ENCODE peak calls at places on chromosomes 13 and 19, in eight cellular contexts. N, O, B, A, E, S, Q and M are unnamed samples. For H3K4me1, the result is how much of the 10 kb centered on the place peaks cover.

GRCh38 chr13:109642358-109642757 is 144.0 kb downstream of the IRS2 start:
- DNase-seq in A (no peak), N (no peak), B (no peak), Q (no peak), S (no peak), O (no peak), E (no peak), M (no peak)

GRCh38 chr19:38430931-38431330 is 2.6 kb upstream of the RYR1 start:
- DNase-seq in E (no peak), N (no peak), Q (no peak), A (no peak), B (no peak), O (no peak), S (no peak), M (no peak)

GRCh38 chr19:47028372-47028672 is 8.7 kb downstream of the NPAS1 start:
- DNase-seq in E (no peak), Q (peak), N (no peak), B (no peak), S (no peak), O (no peak), A (no peak), M (no peak)

GRCh38 chr13:113816925-113817859 is 46.7 kb downstream of the GAS6 start:
- DNase-seq in O (peak), A (peak), E (peak), B (peak), S (peak), N (peak), Q (peak), M (peak)

GRCh38 chr13:53783466-53783865 is 754.9 kb downstream of the OLFM4 start:
- DNase-seq in E (no peak), S (no peak), N (no peak), B (no peak), O (no peak), A (no peak), Q (no peak), M (no peak)

GRCh38 chr19:38061294-38061693 is 154.3 kb downstream of the SIPA1L3 start:
- DNase-seq in S (no peak), B (peak), A (no peak), E (no peak), Q (no peak), O (no peak), N (peak), M (no peak)

GRCh38 chr13:103931396-103931795 is 865.2 kb upstream of the SLC10A2 start:
- DNase-seq in E (no peak), O (no peak), Q (no peak), A (no peak), S (no peak), N (no peak), B (no peak), M (no peak)

GRCh38 chr19:3785938-3786824 is at the start of gene MATK:
- DNase-seq in A (no peak), S (no peak), O (no peak), Q (peak), N (no peak), E (no peak), B (no peak), M (no peak)

GRCh38 chr13:114053026-114053425 is 79.2 kb upstream of the C13orf46 start:
- DNase-seq in A (no peak), O (peak), E (no peak), S (no peak), Q (no peak), N (peak), B (peak), M (no peak)

GRCh38 chr13:34462843-34463242 is 479.2 kb upstream of the NBEA start:
- DNase-seq in B (peak), A (no peak), N (peak), O (peak), Q (no peak), E (peak), S (no peak), M (no peak)

GRCh38 chr13:33218020-33218419 is 67.5 kb downstream of the STARD13 start:
- DNase-seq in E (no peak), B (no peak), Q (no peak), S (no peak), O (no peak), A (no peak), N (peak), M (no peak)
- H3K4me1 ChIP-seq in E (half or more), B (under half), Q (under half), S (under half), O (under half), A (under half), N (under half), M (under half)

DNA sequence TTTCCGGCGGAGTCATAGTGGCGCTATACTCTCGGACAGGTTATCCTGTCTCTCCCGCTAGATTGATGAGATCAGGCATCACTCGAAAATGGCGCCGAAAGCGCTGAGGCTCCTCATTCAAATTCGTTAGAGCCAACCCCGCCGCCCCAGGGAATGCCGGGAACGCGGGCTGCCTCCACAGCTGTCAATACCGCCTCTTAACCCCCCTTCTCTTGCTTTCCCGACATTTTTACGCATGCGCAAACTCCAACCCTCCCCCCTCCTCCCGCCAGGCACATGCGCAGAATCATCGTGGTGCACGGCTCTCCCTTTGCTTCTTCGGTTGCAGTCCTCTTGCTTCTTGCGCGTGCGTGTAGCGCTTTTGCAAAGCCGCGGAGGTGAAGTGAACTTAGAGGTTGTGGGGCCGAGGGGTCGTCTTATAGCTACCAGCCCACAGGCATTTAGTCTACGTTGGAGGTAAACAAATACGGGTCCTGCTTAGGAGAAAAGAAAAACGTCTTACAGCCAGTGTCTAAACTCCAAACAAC is 66.7 kb downstream of the KCNRG start:
- DNase-seq in A (peak), O (peak), N (peak), E (peak), S (peak), B (peak), Q (peak), M (peak)
- H3K4me3 ChIP-seq in A (peak), O (peak), N (peak), E (peak), S (peak), B (peak), Q (peak), M (peak)

GRCh38 chr13:33277946-33278345 is 7.6 kb downstream of the STARD13 start:
- DNase-seq in N (no peak), A (peak), B (peak), S (no peak), O (no peak), E (no peak), Q (no peak), M (no peak)

GRCh38 chr13:33275916-33276315 is 9.6 kb downstream of the STARD13 start:
- DNase-seq in S (no peak), Q (no peak), E (no peak), A (no peak), O (no peak), B (no peak), N (peak), M (no peak)

GRCh38 chr13:33277351-33277750 is 8.2 kb downstream of the STARD13 start:
- DNase-seq in N (no peak), S (no peak), A (no peak), O (no peak), B (no peak), E (no peak), Q (no peak), M (no peak)

GRCh38 chr13:33274264-33274663 is 11.3 kb downstream of the STARD13 start:
- DNase-seq in N (no peak), A (no peak), S (no peak), O (no peak), Q (no peak), E (no peak), B (no peak), M (no peak)

GRCh38 chr13:33276581-33276980 is 9.0 kb downstream of the STARD13 start:
- DNase-seq in O (no peak), S (no peak), Q (no peak), E (no peak), A (no peak), B (no peak), N (no peak), M (no peak)
- H3K4me1 ChIP-seq in O (under half), S (under half), Q (under half), E (half or more), A (under half), B (under half), N (under half), M (under half)

DNA sequence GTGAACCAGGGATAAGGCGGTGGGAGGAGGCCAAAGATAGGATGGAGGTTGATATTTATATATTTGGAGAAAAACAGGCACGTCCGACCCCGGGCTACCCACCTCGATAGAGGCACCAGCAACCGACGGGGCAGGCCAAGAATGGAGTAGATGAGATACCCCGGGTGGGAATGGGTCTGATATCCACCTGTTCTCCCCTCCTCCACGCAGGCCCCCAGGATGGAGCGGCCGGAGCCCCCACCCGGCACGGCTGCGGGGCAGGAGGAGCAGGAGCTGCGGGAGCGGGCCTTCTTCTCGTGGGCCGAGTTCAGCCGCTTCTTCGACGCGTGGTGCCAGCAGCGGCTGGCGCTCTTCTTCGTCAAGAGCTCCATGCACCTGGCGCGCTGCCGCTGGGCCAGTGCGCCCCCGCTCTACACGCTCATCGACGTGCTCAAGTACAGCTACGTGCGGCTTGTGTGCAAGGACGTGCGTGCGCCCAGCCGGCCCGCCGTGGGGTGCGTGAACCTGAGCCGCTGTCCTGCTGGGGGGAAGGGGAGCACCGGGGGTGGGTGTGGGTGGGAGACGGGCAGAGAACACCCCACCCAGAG is 1.2 kb downstream of the ZSWIM9 start:
- DNase-seq in S (no peak), Q (no peak), O (peak), B (no peak), E (no peak), A (no peak), N (no peak), M (no peak)
- H3K4me3 ChIP-seq in S (peak), Q (peak), O (no peak), B (peak), E (peak), A (no peak), N (peak), M (peak)

DNA sequence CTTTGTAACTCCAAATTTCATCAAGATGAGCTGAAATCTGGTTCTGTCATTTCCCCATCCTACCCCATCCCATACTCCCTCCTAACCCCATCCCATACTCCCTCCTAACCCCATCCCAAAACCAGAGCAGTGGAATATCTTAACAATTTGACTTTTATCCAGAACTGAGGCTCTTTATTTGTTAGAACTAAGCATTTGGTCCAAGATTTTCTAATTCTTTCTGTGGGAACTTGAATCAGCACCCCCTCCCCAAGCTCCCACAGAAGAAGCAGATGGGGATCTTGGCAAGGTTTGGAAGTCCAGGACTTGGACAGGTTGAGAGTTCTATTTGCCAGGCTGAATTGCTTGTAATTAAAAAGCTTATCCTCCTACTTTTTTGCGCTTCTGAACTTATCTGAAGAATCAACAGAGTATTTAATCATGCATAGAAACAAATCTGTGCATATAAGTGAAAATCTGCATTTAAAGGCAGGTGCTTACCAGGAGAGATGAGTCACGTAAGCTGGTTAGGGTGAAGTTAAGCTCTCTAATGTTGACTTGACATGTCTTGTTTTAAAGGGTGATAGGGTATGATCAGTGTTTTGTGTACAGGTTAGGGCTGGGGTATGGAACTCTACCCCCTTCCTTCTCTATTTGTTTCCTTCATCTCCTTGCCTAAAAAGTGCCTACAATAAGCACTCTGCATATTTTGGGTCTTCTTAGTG is 111.2 kb downstream of the COG6 start:
- DNase-seq in S (no peak), O (no peak), E (no peak), B (no peak), N (no peak), A (no peak), Q (no peak), M (no peak)
- H3K4me1 ChIP-seq in S (under half), O (under half), E (under half), B (under half), N (under half), A (under half), Q (under half), M (under half)

GRCh38 chr13:25762288-25762687 is 289.5 kb downstream of the SHISA2 start:
- DNase-seq in B (no peak), O (no peak), N (no peak), E (no peak), Q (no peak), S (no peak), A (no peak), M (no peak)
- H3K4me3 ChIP-seq in B (no peak), O (no peak), N (no peak), E (no peak), Q (no peak), S (no peak), A (no peak), M (no peak)

GRCh38 chr19:2495130-2495641 is 19.3 kb downstream of the GADD45B start:
- DNase-seq in B (peak), E (peak), S (peak), N (peak), Q (peak), A (peak), O (peak), M (peak)

GRCh38 chr19:2494447-2495129 is 18.7 kb downstream of the GADD45B start:
- DNase-seq in E (peak), B (peak), O (peak), Q (peak), A (peak), S (peak), N (peak), M (peak)

GRCh38 chr19:2500157-2500556 is 24.2 kb downstream of the GADD45B start:
- DNase-seq in Q (no peak), B (no peak), N (no peak), O (no peak), E (no peak), A (no peak), S (no peak), M (no peak)

GRCh38 chr19:2495651-2496316 is 19.9 kb downstream of the GADD45B start:
- DNase-seq in S (peak), O (peak), A (no peak), N (no peak), Q (no peak), E (no peak), B (peak), M (no peak)

DNA sequence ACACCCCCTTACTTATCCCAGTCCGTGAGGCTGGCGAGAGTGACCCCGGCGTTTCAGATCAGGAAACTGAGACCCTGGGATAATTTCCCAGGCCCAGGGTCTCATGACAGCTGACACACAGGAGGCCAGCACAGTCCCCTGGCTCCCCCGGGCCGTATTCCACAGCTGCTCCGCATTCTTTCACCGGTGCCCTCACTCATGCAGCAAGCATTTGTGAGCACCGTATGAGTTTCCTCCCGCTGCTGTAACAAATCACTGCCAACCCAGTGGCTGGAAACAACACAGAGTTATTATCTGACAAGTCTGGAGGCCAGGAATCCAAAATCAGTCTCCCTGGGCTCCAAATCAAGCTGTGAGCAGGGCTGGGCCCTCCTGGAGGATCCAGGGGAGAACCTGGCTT is 21.3 kb downstream of the GADD45B start:
- DNase-seq in O (no peak), B (no peak), A (no peak), S (no peak), Q (no peak), N (no peak), E (no peak), M (no peak)
- H3K4me1 ChIP-seq in O (under half), B (under half), A (under half), S (under half), Q (under half), N (under half), E (under half), M (under half)